ENCODE peak calls at places on chromosomes 7 and 10, in six cellular contexts. L is right lobe of liver, V is fibroblast of pulmonary artery, G is hepatocyte, O is GM06990, U is AG20443. M is an unnamed sample.

GRCh38 chr7:14761506-14762296 is 140.8 kb downstream of the DGKB start:
- DNase-seq in L (no peak), G (peak; percentile 47), O (no peak), U (peak; percentile 70), V (peak; percentile 85), M (no peak)

GRCh38 chr10:62749104-62749683 is 55.3 kb upstream of the ADO start:
- DNase-seq in L (no peak), U (no peak), G (no peak), V (no peak), O (no peak), M (no peak)

GRCh38 chr7:2100278-2101205 is 132.2 kb downstream of the MAD1L1 start:
- DNase-seq in U (no peak), V (no peak), L (no peak), G (peak; percentile 35), O (peak; percentile 65), M (no peak)

GRCh38 chr7:12222889-12223579 is 11.9 kb downstream of the TMEM106B start:
- DNase-seq in U (no peak), G (no peak), L (no peak), O (peak; percentile 15), V (no peak), M (no peak)

GRCh38 chr7:1027285-1028043 is 16.9 kb upstream of the GPR146 start:
- DNase-seq in O (no peak), U (peak; percentile 51), V (peak; percentile 50), G (peak; percentile 46), L (no peak), M (no peak)

GRCh38 chr7:14218338-14218737 is 228.9 kb upstream of the ETV1 start:
- DNase-seq in G (no peak), L (no peak), O (no peak), V (no peak), U (no peak), M (no peak)

GRCh38 chr10:25725917-25726716 is 207.9 kb upstream of the MYO3A start:
- DNase-seq in U (peak; percentile 56), O (no peak), L (no peak), V (peak; percentile 74), G (peak; percentile 79), M (no peak)

GRCh38 chr10:48603421-48604038 is 1.3 kb downstream of the ARHGAP22 start:
- DNase-seq in L (peak; percentile 12), G (no peak), V (no peak), U (no peak), O (no peak), M (no peak)

GRCh38 chr7:118918556-118918955 is 694.1 kb downstream of the ANKRD7 start:
- DNase-seq in L (no peak), V (peak; percentile 7), O (no peak), U (no peak), G (peak; percentile 22), M (no peak)

GRCh38 chr10:110861930-110862677 is 9.6 kb upstream of the PDCD4 start:
- DNase-seq in V (no peak), L (no peak), O (no peak), G (no peak), U (no peak), M (no peak)

GRCh38 chr7:77833136-77833535 is 34.6 kb downstream of the PHTF2 start:
- DNase-seq in G (no peak), U (peak; percentile 20), L (no peak), V (no peak), O (no peak), M (no peak)

GRCh38 chr10:20817116-20817515 is 80.0 kb downstream of the NEBL start:
- DNase-seq in L (no peak), O (no peak), V (no peak), G (no peak), U (no peak), M (no peak)

GRCh38 chr10:69838418-69838817 is 36.7 kb downstream of the COL13A1 start:
- DNase-seq in V (no peak), O (no peak), L (no peak), G (no peak), U (no peak), M (no peak)

GRCh38 chr10:73650537-73651331 is 5.1 kb downstream of the SYNPO2L start:
- DNase-seq in O (peak; percentile 71), U (peak; percentile 27), V (peak; percentile 43), L (no peak), G (no peak), M (no peak)

GRCh38 chr7:47640215-47640739 is 58.4 kb upstream of the TNS3 start:
- DNase-seq in U (no peak), G (no peak), V (no peak), O (no peak), L (no peak), M (no peak)

GRCh38 chr7:28939844-28940243 is 18.3 kb downstream of the TRIL start:
- DNase-seq in L (no peak), V (no peak), O (no peak), U (no peak), G (no peak), M (no peak)

GRCh38 chr10:79322616-79323566 is 24.4 kb upstream of the PPIF start:
- DNase-seq in O (peak; percentile 56), V (peak; percentile 70), G (no peak), L (no peak), U (peak; percentile 87), M (peak; percentile 59)

GRCh38 chr10:88546462-88546861 is 36.7 kb downstream of the RNLS start:
- DNase-seq in V (no peak), L (no peak), G (no peak), O (no peak), U (no peak), M (no peak)